ENCODE peak calls at places on chromosomes 12 and 14, in five cellular contexts. One of them, this sample, is unnamed.

GRCh38 chr12:27539191-27539631 is 15.2 kb downstream of the PPFIBP1 start:
- DNase-seq in GM04503: no peak
- DNase-seq in myocyte: no peak
- DNase-seq in AG09309: no peak
- DNase-seq in endothelial cell: no peak
- DNase-seq in this sample: no peak

GRCh38 chr14:96905065-96905464 is 107.9 kb downstream of the VRK1 start:
- DNase-seq in GM04503: no peak
- DNase-seq in myocyte: no peak
- DNase-seq in AG09309: no peak
- DNase-seq in endothelial cell: no peak
- DNase-seq in this sample: no peak

GRCh38 chr12:115194857-115195256 is 510.9 kb upstream of the TBX3 start:
- DNase-seq in GM04503: no peak
- DNase-seq in myocyte: no peak
- DNase-seq in AG09309: no peak
- DNase-seq in endothelial cell: no peak
- DNase-seq in this sample: no peak

GRCh38 chr14:51401756-51402155 is 161.7 kb downstream of the TMX1 start:
- DNase-seq in GM04503: no peak
- DNase-seq in myocyte: no peak
- DNase-seq in AG09309: no peak
- DNase-seq in endothelial cell: no peak
- DNase-seq in this sample: no peak

GRCh38 chr12:1995205-1995896 is 8.9 kb downstream of the DCP1B start:
- DNase-seq in GM04503: no peak
- DNase-seq in myocyte: no peak
- DNase-seq in AG09309: no peak
- DNase-seq in endothelial cell: no peak
- DNase-seq in this sample: no peak

GRCh38 chr12:113306382-113306781 is 28.5 kb downstream of the SLC8B1 start:
- DNase-seq in GM04503: no peak
- DNase-seq in myocyte: peak; percentile 51
- DNase-seq in AG09309: no peak
- DNase-seq in endothelial cell: no peak
- DNase-seq in this sample: peak; percentile 20

GRCh38 chr14:104590240-104590965 is 10.8 kb downstream of the C14orf180 start:
- DNase-seq in GM04503: no peak
- DNase-seq in myocyte: no peak
- DNase-seq in AG09309: no peak
- DNase-seq in endothelial cell: no peak
- DNase-seq in this sample: no peak

GRCh38 chr12:53467880-53468279 is 16.0 kb downstream of the PCBP2 start:
- DNase-seq in GM04503: no peak
- DNase-seq in myocyte: no peak
- DNase-seq in AG09309: no peak
- DNase-seq in endothelial cell: no peak
- DNase-seq in this sample: no peak

GRCh38 chr14:80987235-80988032 is 32.0 kb downstream of the TSHR start:
- DNase-seq in GM04503: peak; percentile 21
- DNase-seq in myocyte: peak; percentile 79
- DNase-seq in AG09309: peak; percentile 24
- DNase-seq in endothelial cell: peak; percentile 64
- DNase-seq in this sample: peak; percentile 78

GRCh38 chr12:131486831-131487230 is 224.1 kb upstream of the SFSWAP start:
- DNase-seq in GM04503: no peak
- DNase-seq in myocyte: no peak
- DNase-seq in AG09309: no peak
- DNase-seq in endothelial cell: no peak
- DNase-seq in this sample: no peak

GRCh38 chr12:105922670-105923102 is 216.1 kb downstream of the NUAK1 start:
- DNase-seq in GM04503: peak; percentile 31
- DNase-seq in myocyte: peak; percentile 94
- DNase-seq in AG09309: peak; percentile 64
- DNase-seq in endothelial cell: no peak
- DNase-seq in this sample: peak; percentile 82

GRCh38 chr14:73311710-73312035 is 74.4 kb downstream of the PAPLN start:
- DNase-seq in GM04503: no peak
- DNase-seq in myocyte: no peak
- DNase-seq in AG09309: no peak
- DNase-seq in endothelial cell: no peak
- DNase-seq in this sample: no peak

GRCh38 chr14:64625363-64626232 is 75.8 kb downstream of the PPP1R36 start:
- DNase-seq in GM04503: no peak
- DNase-seq in myocyte: no peak
- DNase-seq in AG09309: no peak
- DNase-seq in endothelial cell: no peak
- DNase-seq in this sample: no peak

GRCh38 chr14:22168092-22168955 is 420.7 kb downstream of the DAD1 start:
- DNase-seq in GM04503: no peak
- DNase-seq in myocyte: no peak
- DNase-seq in AG09309: no peak
- DNase-seq in endothelial cell: no peak
- DNase-seq in this sample: no peak

GRCh38 chr12:92218394-92219077 is 72.9 kb upstream of the BTG1 start:
- DNase-seq in GM04503: no peak
- DNase-seq in myocyte: no peak
- DNase-seq in AG09309: no peak
- DNase-seq in endothelial cell: no peak
- DNase-seq in this sample: no peak

GRCh38 chr12:57101892-57102695 is 9.1 kb downstream of the STAT6 start:
- DNase-seq in GM04503: no peak
- DNase-seq in myocyte: peak; percentile 65
- DNase-seq in AG09309: no peak
- DNase-seq in endothelial cell: no peak
- DNase-seq in this sample: no peak

GRCh38 chr12:106234513-106234912 is 13.3 kb downstream of the CKAP4 start:
- DNase-seq in GM04503: no peak
- DNase-seq in myocyte: no peak
- DNase-seq in AG09309: no peak
- DNase-seq in endothelial cell: no peak
- DNase-seq in this sample: no peak

GRCh38 chr14:36524874-36525745 is 5.1 kb upstream of the NKX2-1 start:
- DNase-seq in GM04503: no peak
- DNase-seq in myocyte: peak; percentile 31
- DNase-seq in AG09309: no peak
- DNase-seq in endothelial cell: peak; percentile 87
- DNase-seq in this sample: peak; percentile 7

GRCh38 chr12:110694330-110694891 is 5.5 kb upstream of the HVCN1 start:
- DNase-seq in GM04503: no peak
- DNase-seq in myocyte: no peak
- DNase-seq in AG09309: no peak
- DNase-seq in endothelial cell: no peak
- DNase-seq in this sample: no peak

GRCh38 chr12:69898236-69898635 is 73.2 kb downstream of the MYRFL start:
- DNase-seq in GM04503: no peak
- DNase-seq in myocyte: peak; percentile 88
- DNase-seq in AG09309: no peak
- DNase-seq in endothelial cell: no peak
- DNase-seq in this sample: peak; percentile 82

GRCh38 chr14:23432946-23433345 is 2.5 kb downstream of the MYH7 start:
- DNase-seq in GM04503: no peak
- DNase-seq in myocyte: no peak
- DNase-seq in AG09309: no peak
- DNase-seq in endothelial cell: no peak
- DNase-seq in this sample: no peak

GRCh38 chr14:22304324-22304723 is 284.7 kb downstream of the DAD1 start:
- DNase-seq in GM04503: no peak
- DNase-seq in myocyte: no peak
- DNase-seq in AG09309: no peak
- DNase-seq in endothelial cell: no peak
- DNase-seq in this sample: no peak

GRCh38 chr14:53850714-53851296 is 105.8 kb downstream of the BMP4 start:
- DNase-seq in GM04503: peak; percentile 23
- DNase-seq in myocyte: peak; percentile 21
- DNase-seq in AG09309: no peak
- DNase-seq in endothelial cell: no peak
- DNase-seq in this sample: peak; percentile 53

GRCh38 chr12:52392465-52393007 is 7.1 kb upstream of the KRT84 start:
- DNase-seq in GM04503: no peak
- DNase-seq in myocyte: no peak
- DNase-seq in AG09309: no peak
- DNase-seq in endothelial cell: no peak
- DNase-seq in this sample: no peak

GRCh38 chr12:29807125-29807524 is 23.4 kb upstream of the TMTC1 start:
- DNase-seq in GM04503: no peak
- DNase-seq in myocyte: peak; percentile 62
- DNase-seq in AG09309: no peak
- DNase-seq in endothelial cell: no peak
- DNase-seq in this sample: peak; percentile 85

GRCh38 chr14:81169711-81170103 is 51.1 kb downstream of the GTF2A1 start:
- DNase-seq in GM04503: no peak
- DNase-seq in myocyte: peak; percentile 18
- DNase-seq in AG09309: no peak
- DNase-seq in endothelial cell: no peak
- DNase-seq in this sample: no peak

GRCh38 chr12:52423661-52424503 is 10.3 kb downstream of the KRT75 start:
- DNase-seq in GM04503: no peak
- DNase-seq in myocyte: peak; percentile 32
- DNase-seq in AG09309: no peak
- DNase-seq in endothelial cell: peak; percentile 12
- DNase-seq in this sample: no peak

GRCh38 chr12:64099430-64099829 is 122.7 kb downstream of the KICS2 start:
- DNase-seq in GM04503: peak; percentile 88
- DNase-seq in myocyte: peak; percentile 89
- DNase-seq in AG09309: peak; percentile 53
- DNase-seq in endothelial cell: no peak
- DNase-seq in this sample: peak; percentile 96

GRCh38 chr12:108779998-108780688 is 48.8 kb upstream of the CORO1C start:
- DNase-seq in GM04503: peak; percentile 49
- DNase-seq in myocyte: no peak
- DNase-seq in AG09309: no peak
- DNase-seq in endothelial cell: no peak
- DNase-seq in this sample: no peak

GRCh38 chr12:53265783-53266182 is 2.3 kb upstream of the ESPL1 start:
- DNase-seq in GM04503: no peak
- DNase-seq in myocyte: no peak
- DNase-seq in AG09309: no peak
- DNase-seq in endothelial cell: no peak
- DNase-seq in this sample: no peak

GRCh38 chr12:6078378-6079083 is 45.9 kb downstream of the VWF start:
- DNase-seq in GM04503: no peak
- DNase-seq in myocyte: peak; percentile 49
- DNase-seq in AG09309: no peak
- DNase-seq in endothelial cell: no peak
- DNase-seq in this sample: peak; percentile 62

GRCh38 chr12:64806173-64806572 is 18.3 kb upstream of the TBC1D30 start:
- DNase-seq in GM04503: no peak
- DNase-seq in myocyte: no peak
- DNase-seq in AG09309: no peak
- DNase-seq in endothelial cell: no peak
- DNase-seq in this sample: no peak

GRCh38 chr12:69779928-69780327 is 41.3 kb downstream of the RAB3IP start:
- DNase-seq in GM04503: no peak
- DNase-seq in myocyte: peak; percentile 11
- DNase-seq in AG09309: no peak
- DNase-seq in endothelial cell: peak; percentile 60
- DNase-seq in this sample: peak; percentile 27

This sample was measured in LHCN-M2.